ENCODE peak calls at places on chromosome 10, in eight cellular contexts. X, V, Y, K, R, P, H and L are unnamed samples.

GRCh38 chr10:7484456-7485266 is 73.8 kb upstream of the SFMBT2 start:
- DNase-seq in H (no peak), R (no peak), V (no peak), P (no peak), K (no peak), Y (peak), X (peak), L (no peak)

GRCh38 chr10:121519901-121520500 is 78.2 kb downstream of the FGFR2 start:
- DNase-seq in P (no peak), X (no peak), R (no peak), K (no peak), H (no peak), Y (no peak), V (no peak), L (no peak)

GRCh38 chr10:95303535-95303934 is 12.7 kb upstream of the PDLIM1 start:
- DNase-seq in K (no peak), X (no peak), V (no peak), Y (no peak), P (no peak), H (no peak), R (no peak), L (no peak)

GRCh38 chr10:62183442-62183841 is 85.2 kb downstream of the RTKN2 start:
- DNase-seq in H (no peak), R (no peak), Y (no peak), X (no peak), P (no peak), V (no peak), K (no peak), L (no peak)

GRCh38 chr10:110357252-110357780 is 52.6 kb upstream of the SMNDC1 start:
- DNase-seq in Y (no peak), H (peak), V (no peak), X (no peak), P (no peak), R (no peak), K (peak), L (no peak)

GRCh38 chr10:92830478-92831389 is 17.6 kb upstream of the EXOC6 start:
- DNase-seq in K (no peak), P (no peak), X (peak), H (no peak), Y (no peak), V (peak), R (no peak), L (no peak)

GRCh38 chr10:104666106-104666505 is 25.0 kb downstream of the SORCS3 start:
- DNase-seq in R (no peak), X (no peak), Y (no peak), V (no peak), P (no peak), H (no peak), K (no peak), L (no peak)

GRCh38 chr10:110615057-110615630 is 29.0 kb upstream of the RBM20 start:
- DNase-seq in K (no peak), Y (no peak), X (no peak), H (no peak), P (no peak), R (no peak), V (no peak), L (no peak)

GRCh38 chr10:112448903-112449302 is 1.9 kb downstream of the VTI1A start:
- DNase-seq in P (no peak), K (no peak), Y (no peak), X (peak), R (no peak), V (no peak), H (no peak), L (no peak)

GRCh38 chr10:119346063-119346835 is 138.9 kb downstream of the GRK5 start:
- DNase-seq in R (no peak), P (no peak), K (no peak), Y (no peak), V (no peak), H (no peak), X (no peak), L (no peak)

GRCh38 chr10:43249151-43249961 is 17.5 kb downstream of the RASGEF1A start:
- DNase-seq in R (peak), P (peak), X (no peak), H (no peak), Y (no peak), V (no peak), K (no peak), L (peak)

GRCh38 chr10:52249850-52250395 is 64.2 kb upstream of the DKK1 start:
- DNase-seq in P (no peak), H (no peak), K (no peak), R (no peak), Y (no peak), X (no peak), V (no peak), L (no peak)

GRCh38 chr10:1687606-1688005 is 49.7 kb downstream of the ADARB2 start:
- DNase-seq in P (no peak), V (no peak), H (no peak), R (peak), K (no peak), Y (no peak), X (no peak), L (no peak)

GRCh38 chr10:13668126-13668525 is 81.4 kb downstream of the PRPF18 start:
- DNase-seq in V (no peak), X (no peak), P (no peak), Y (no peak), H (no peak), R (no peak), K (no peak), L (no peak)

GRCh38 chr10:88091490-88092061 is 228.2 kb downstream of the PTEN start:
- DNase-seq in V (no peak), K (no peak), R (no peak), X (peak), Y (no peak), P (no peak), H (no peak), L (no peak)

GRCh38 chr10:1824928-1825327 is 87.6 kb upstream of the ADARB2 start:
- DNase-seq in P (no peak), X (peak), H (no peak), K (no peak), V (no peak), Y (no peak), R (no peak), L (no peak)

GRCh38 chr10:30583778-30584415 is 45.7 kb downstream of the LYZL2 start:
- DNase-seq in K (no peak), Y (no peak), X (peak), H (peak), V (peak), R (no peak), P (no peak), L (no peak)

GRCh38 chr10:70784476-70784875 is 701 bp downstream of the TBATA start:
- DNase-seq in H (no peak), R (no peak), Y (no peak), P (no peak), K (no peak), V (no peak), X (no peak), L (no peak)

GRCh38 chr10:8095962-8096361 is 41.5 kb downstream of the GATA3 start:
- DNase-seq in K (no peak), P (no peak), Y (no peak), R (no peak), H (no peak), X (no peak), V (no peak), L (no peak)

GRCh38 chr10:5525581-5526271 is 965 bp downstream of the CALML3 start:
- DNase-seq in R (peak), V (no peak), X (no peak), K (no peak), H (no peak), Y (no peak), P (no peak), L (no peak)

GRCh38 chr10:60549686-60550085 is 160.0 kb upstream of the ANK3 start:
- DNase-seq in V (no peak), H (peak), X (peak), R (no peak), P (no peak), K (no peak), Y (peak), L (no peak)

GRCh38 chr10:73999703-74000102 is 1.8 kb downstream of the VCL start:
- DNase-seq in K (no peak), P (no peak), V (no peak), Y (no peak), X (no peak), H (peak), R (no peak), L (no peak)

GRCh38 chr10:131271195-131271880 is 40.2 kb downstream of the TCERG1L start:
- DNase-seq in R (peak), K (no peak), X (no peak), P (no peak), V (no peak), Y (no peak), H (no peak), L (no peak)

GRCh38 chr10:92591550-92592140 is 1.3 kb upstream of the KIF11 start:
- DNase-seq in K (peak), R (peak), P (peak), H (peak), X (peak), V (peak), Y (peak), L (peak)

GRCh38 chr10:94149702-94150101 is 156.0 kb downstream of the PLCE1 start:
- DNase-seq in K (no peak), X (no peak), Y (no peak), R (no peak), H (no peak), V (no peak), P (no peak), L (no peak)

GRCh38 chr10:62433181-62433692 is 59.1 kb downstream of the ZNF365 start:
- DNase-seq in P (no peak), R (no peak), Y (no peak), X (peak), K (peak), V (no peak), H (peak), L (no peak)

GRCh38 chr10:9238041-9238440 is 1183.6 kb downstream of the GATA3 start:
- DNase-seq in K (no peak), X (no peak), H (no peak), Y (no peak), P (no peak), V (no peak), R (no peak), L (no peak)

GRCh38 chr10:75287697-75288096 is 51.9 kb upstream of the COMTD1 start:
- DNase-seq in P (no peak), V (no peak), K (no peak), X (no peak), R (no peak), Y (no peak), H (no peak), L (peak)

GRCh38 chr10:49139866-49140195 is 6.0 kb upstream of the FAM170B start:
- DNase-seq in P (no peak), V (no peak), R (no peak), X (no peak), Y (no peak), H (no peak), K (peak), L (no peak)

GRCh38 chr10:59878915-59879314 is 27.4 kb downstream of the CCDC6 start:
- DNase-seq in X (no peak), R (no peak), Y (no peak), P (no peak), H (no peak), V (no peak), K (no peak), L (no peak)

GRCh38 chr10:60828489-60828852 is 50.2 kb downstream of the CDK1 start:
- DNase-seq in X (no peak), R (no peak), V (no peak), K (no peak), Y (no peak), H (no peak), P (no peak), L (no peak)

GRCh38 chr10:33643042-33643441 is 308.6 kb upstream of the NRP1 start:
- DNase-seq in K (peak), V (no peak), Y (no peak), X (no peak), H (no peak), P (no peak), R (no peak), L (no peak)

GRCh38 chr10:125375210-125375609 is 214.8 kb upstream of the CTBP2 start:
- DNase-seq in H (no peak), P (no peak), K (no peak), Y (peak), X (peak), R (no peak), V (no peak), L (no peak)
- TF ChIP-seq CTCF in H (no peak), P (no peak), K (no peak), Y (peak), X (peak), R (no peak), V (no peak), L (no peak)

GRCh38 chr10:3902054-3902808 is 117.2 kb upstream of the KLF6 start:
- DNase-seq in R (no peak), K (no peak), X (no peak), Y (no peak), P (no peak), H (peak), V (no peak), L (no peak)
- TF ChIP-seq CTCF in R (no peak), K (no peak), X (no peak), Y (no peak), P (no peak), H (no peak), V (no peak), L (no peak)

GRCh38 chr10:114749545-114749944 is 72.0 kb upstream of the FHIP2A start:
- DNase-seq in Y (no peak), P (no peak), X (no peak), R (no peak), H (peak), K (no peak), V (no peak), L (no peak)

GRCh38 chr10:114754445-114755320 is 66.9 kb upstream of the FHIP2A start:
- DNase-seq in K (peak), R (no peak), V (no peak), H (peak), P (no peak), X (no peak), Y (no peak), L (no peak)

GRCh38 chr10:114751856-114752255 is 69.7 kb upstream of the FHIP2A start:
- DNase-seq in V (no peak), Y (no peak), H (no peak), K (peak), P (no peak), X (no peak), R (no peak), L (no peak)

GRCh38 chr10:114755537-114755936 is 66.0 kb upstream of the FHIP2A start:
- DNase-seq in X (no peak), Y (no peak), V (no peak), H (no peak), P (no peak), K (no peak), R (no peak), L (no peak)

GRCh38 chr10:114753126-114753525 is 68.5 kb upstream of the FHIP2A start:
- DNase-seq in K (peak), Y (no peak), H (no peak), X (no peak), P (no peak), R (no peak), V (no peak), L (no peak)
- TF ChIP-seq CTCF in K (peak), Y (no peak), H (no peak), X (no peak), P (no peak), R (no peak), V (no peak), L (no peak)

GRCh38 chr10:23657677-23658076 is 218.8 kb downstream of the OTUD1 start:
- DNase-seq in R (no peak), P (no peak), Y (no peak), X (no peak), K (no peak), V (no peak), H (no peak), L (no peak)
- TF ChIP-seq CTCF in R (no peak), P (no peak), Y (no peak), X (no peak), K (no peak), V (no peak), H (no peak), L (no peak)